ENCODE peak calls at places on chromosomes 7 and 10, in eight cellular contexts. A, E, Y, V, Z, W, P and U are unnamed samples.

GRCh38 chr7:351681-352480 is 61.9 kb downstream of the FOXL3 start:
- DNase-seq in Y (no peak), W (no peak), E (no peak), Z (no peak), A (no peak), V (no peak), P (no peak), U (no peak)

GRCh38 chr10:52639652-52640051 is 132.9 kb downstream of the MBL2 start:
- DNase-seq in V (no peak), Y (no peak), P (no peak), W (no peak), A (no peak), Z (no peak), E (no peak), U (no peak)

GRCh38 chr7:1508277-1508758 is 4.1 kb upstream of the INTS1 start:
- DNase-seq in W (no peak), P (no peak), A (no peak), Z (no peak), Y (no peak), E (no peak), V (no peak), U (no peak)

GRCh38 chr7:35905555-35905954 is 104.7 kb downstream of the SEPTIN7 start:
- DNase-seq in Z (no peak), Y (no peak), V (peak), E (no peak), W (no peak), P (peak), A (no peak), U (peak)

GRCh38 chr7:44112231-44112996 is 8.3 kb downstream of the AEBP1 start:
- DNase-seq in Y (peak), V (no peak), Z (no peak), P (no peak), A (no peak), E (no peak), W (no peak), U (no peak)

GRCh38 chr10:34908472-34908871 is 93.4 kb upstream of the PARD3 start:
- DNase-seq in E (no peak), Z (no peak), V (no peak), P (peak), A (peak), W (no peak), Y (peak), U (peak)

GRCh38 chr10:24707445-24707844 is 16.2 kb downstream of the ARHGAP21 start:
- DNase-seq in V (no peak), W (no peak), P (no peak), Z (no peak), A (no peak), E (no peak), Y (no peak), U (no peak)

GRCh38 chr7:88789480-88790064 is 6.0 kb downstream of the TEX47 start:
- DNase-seq in A (peak), E (no peak), Z (no peak), P (peak), V (peak), W (no peak), Y (no peak), U (peak)

GRCh38 chr7:100604078-100604975 is 2.2 kb downstream of the PCOLCE start:
- DNase-seq in P (peak), V (peak), A (peak), Z (peak), Y (peak), E (peak), W (peak), U (peak)

GRCh38 chr7:105096306-105096705 is 82.3 kb downstream of the KMT2E start:
- DNase-seq in P (no peak), W (no peak), Z (no peak), A (no peak), Y (no peak), E (no peak), V (no peak), U (no peak)

GRCh38 chr10:97686962-97687784 is at the start of gene AVPI1:
- DNase-seq in W (peak), A (peak), E (peak), P (peak), Z (peak), Y (peak), V (peak), U (peak)

GRCh38 chr10:97685395-97685958 is 1.6 kb downstream of the AVPI1 start:
- DNase-seq in V (peak), W (peak), Z (peak), Y (peak), E (peak), A (no peak), P (peak), U (peak)

GRCh38 chr10:97687785-97688781 is 1.0 kb upstream of the AVPI1 start:
- DNase-seq in E (no peak), W (no peak), V (peak), Y (peak), P (peak), A (no peak), Z (no peak), U (peak)

GRCh38 chr10:97684866-97685394 is 2.1 kb downstream of the AVPI1 start:
- DNase-seq in A (no peak), Y (no peak), P (peak), Z (no peak), W (no peak), E (no peak), V (peak), U (peak)

GRCh38 chr10:97686301-97686961 is 610 bp downstream of the AVPI1 start:
- DNase-seq in E (no peak), V (peak), W (no peak), A (no peak), P (no peak), Y (no peak), Z (no peak), U (peak)
- TF ChIP-seq CTCF in E (no peak), V (no peak), W (no peak), A (no peak), P (no peak), Y (no peak), Z (no peak), U (no peak)

GRCh38 chr7:22123139-22123538 is 177.4 kb upstream of the CDCA7L start:
- DNase-seq in W (no peak), Y (no peak), E (no peak), V (peak), Z (no peak), A (no peak), P (no peak), U (no peak)

GRCh38 chr7:22120391-22121053 is 174.8 kb upstream of the CDCA7L start:
- DNase-seq in V (no peak), E (no peak), Y (no peak), W (no peak), P (no peak), A (no peak), Z (no peak), U (no peak)

GRCh38 chr7:22125436-22125835 is 179.7 kb upstream of the CDCA7L start:
- DNase-seq in Y (no peak), E (no peak), W (no peak), P (no peak), Z (no peak), A (no peak), V (no peak), U (no peak)

GRCh38 chr7:22124906-22125305 is 179.2 kb upstream of the CDCA7L start:
- DNase-seq in W (no peak), Z (no peak), P (no peak), Y (no peak), A (no peak), V (no peak), E (no peak), U (no peak)

DNA sequence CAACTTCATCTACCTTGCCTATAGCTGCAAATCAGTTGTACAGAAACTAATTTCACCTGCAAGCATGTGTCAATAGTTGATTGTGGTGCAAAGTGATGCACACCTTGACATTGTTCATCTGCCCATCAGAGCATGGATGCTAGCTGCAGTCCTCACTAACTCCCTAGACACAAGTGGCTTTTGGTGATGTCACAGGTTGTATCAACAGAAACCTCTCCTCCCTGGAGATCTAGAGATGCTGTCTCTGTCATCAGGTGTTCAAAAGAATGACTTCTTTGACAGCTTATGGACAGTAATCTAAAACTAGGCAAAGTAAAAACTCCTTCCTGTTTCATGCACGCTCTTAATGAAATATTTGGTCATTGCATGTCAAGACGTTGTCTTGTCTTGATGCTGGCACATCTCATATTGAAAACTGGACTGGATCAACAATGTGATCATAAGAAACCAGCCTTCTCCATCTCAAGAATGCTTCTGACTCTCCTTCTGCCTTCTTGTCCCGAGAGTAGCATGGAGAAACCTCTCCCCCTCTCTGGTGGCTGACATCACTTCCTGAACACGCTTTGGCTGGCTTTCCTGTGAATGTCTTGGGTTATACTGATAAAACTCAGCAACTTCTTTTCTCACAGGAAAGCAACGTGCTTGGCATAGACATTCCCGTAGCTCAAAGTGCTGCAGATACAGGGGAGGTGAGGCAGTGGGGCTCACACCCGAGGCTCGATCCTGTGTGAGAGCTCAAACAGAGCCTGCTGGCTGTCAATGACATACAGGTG is 176.2 kb upstream of the CDCA7L start:
- DNase-seq in V (peak), Z (no peak), E (no peak), Y (no peak), A (no peak), W (no peak), P (no peak), U (no peak)
- H3K4me3 ChIP-seq in V (no peak), Z (no peak), E (no peak), Y (no peak), A (no peak), W (no peak), P (no peak), U (no peak)

DNA sequence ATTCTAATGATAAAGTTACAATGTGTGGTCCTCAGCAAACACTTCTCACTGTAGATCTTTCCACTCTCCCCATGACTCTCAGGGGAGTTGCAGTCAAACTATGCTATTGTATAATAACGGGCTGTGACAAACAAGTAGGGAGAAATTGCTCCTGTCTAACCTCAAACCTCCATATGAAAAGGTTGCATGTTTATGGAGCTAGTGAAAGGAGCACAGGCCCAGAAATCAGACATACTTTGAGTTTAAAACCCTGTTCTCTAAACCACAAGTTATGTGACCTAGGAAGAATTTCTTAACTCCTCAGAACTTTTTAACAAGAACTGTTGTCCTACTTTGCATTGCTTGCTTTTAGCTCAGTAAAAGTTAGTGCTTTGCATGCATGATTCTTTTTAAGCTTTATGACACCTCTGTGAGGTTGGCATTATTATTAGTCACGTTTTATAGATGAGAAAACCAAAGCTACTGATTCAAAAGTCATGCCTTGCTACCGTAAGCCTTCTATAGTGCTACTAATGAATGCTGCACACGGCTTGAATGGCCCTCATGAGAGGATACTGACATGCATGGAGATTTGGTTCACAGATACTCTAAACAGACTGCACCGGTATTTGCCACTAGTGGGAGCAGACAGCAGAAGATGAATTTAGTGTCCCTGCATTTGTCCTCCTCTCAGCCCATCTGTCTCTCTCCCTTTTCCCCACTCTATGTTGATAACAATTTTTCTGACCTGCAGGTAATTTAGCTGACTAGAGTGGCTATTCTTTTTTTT is 129.5 kb upstream of the PCGF5 start:
- DNase-seq in E (no peak), P (peak), A (peak), Z (no peak), Y (no peak), V (no peak), W (no peak), U (peak)
- TF ChIP-seq CTCF in E (peak), P (peak), A (peak), Z (no peak), Y (no peak), V (peak), W (no peak), U (peak)

GRCh38 chr7:27163776-27164380 is 1.5 kb downstream of the HOXA9 start:
- DNase-seq in Y (peak), Z (no peak), E (no peak), W (no peak), V (no peak), A (no peak), P (no peak), U (peak)
- H3K4me3 ChIP-seq in Y (peak), Z (no peak), E (no peak), W (peak), V (no peak), A (no peak), P (no peak), U (peak)

DNA sequence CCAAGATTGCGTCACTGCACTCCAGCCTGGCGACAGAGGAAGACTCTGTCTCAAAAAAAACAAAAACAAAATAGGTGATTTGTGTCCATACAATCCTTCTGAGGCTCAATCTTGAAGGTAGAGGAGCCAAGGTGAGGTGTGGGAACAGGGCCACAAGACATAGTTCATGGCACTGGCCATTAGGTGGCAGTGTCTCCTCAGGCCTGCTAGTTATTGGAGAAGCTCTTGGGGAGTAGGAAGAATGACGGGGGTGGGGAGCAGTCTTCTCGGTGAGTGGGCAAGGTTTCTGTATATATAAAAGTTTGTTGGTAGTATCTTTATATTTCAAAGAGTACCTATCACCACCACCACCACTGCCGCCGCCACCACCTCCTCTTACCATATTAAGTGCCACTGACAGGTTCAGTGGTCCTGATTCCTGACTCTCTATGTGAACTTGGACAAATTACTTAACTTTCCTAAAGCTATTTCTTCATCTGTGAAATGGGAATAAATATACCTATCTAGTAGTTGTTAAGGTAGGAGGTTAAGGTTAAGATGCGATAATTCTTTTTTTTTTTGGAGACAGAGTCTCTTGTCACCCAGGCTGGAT is 24.0 kb downstream of the CCSER2 start:
- DNase-seq in Z (peak), V (peak), W (peak), P (peak), A (no peak), E (peak), Y (peak), U (peak)
- TF ChIP-seq CTCF in Z (peak), V (peak), W (peak), P (peak), A (peak), E (peak), Y (peak), U (peak)

DNA sequence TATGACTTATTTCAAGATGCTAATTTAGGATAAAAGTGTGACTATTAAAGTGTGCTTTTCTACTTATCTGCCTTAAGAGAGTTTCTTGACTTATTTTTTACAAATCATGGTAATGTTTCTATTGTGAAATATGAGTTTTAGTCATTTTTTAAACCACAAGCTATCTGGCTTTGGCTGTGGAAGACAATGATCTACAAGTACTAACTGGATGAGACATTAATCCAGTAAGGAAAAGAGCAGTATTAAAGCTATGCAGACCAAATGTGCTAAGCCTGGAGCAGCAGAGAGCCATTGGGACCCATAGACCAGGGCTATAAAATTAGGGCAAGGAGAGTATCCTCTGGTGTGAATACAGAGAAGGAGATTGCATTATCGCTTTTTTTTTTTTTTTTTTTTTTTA is 92.4 kb downstream of the SEMA3A start:
- DNase-seq in V (peak), P (peak), W (no peak), Y (no peak), A (no peak), Z (no peak), E (no peak), U (no peak)
- H3K4me3 ChIP-seq in V (no peak), P (no peak), W (no peak), Y (no peak), A (no peak), Z (no peak), E (no peak), U (no peak)

GRCh38 chr10:36506696-36507477 is 618.5 kb upstream of the ANKRD30A start:
- DNase-seq in E (no peak), V (no peak), W (no peak), A (no peak), Z (no peak), P (no peak), Y (no peak), U (no peak)

GRCh38 chr10:36499696-36500095 is 625.7 kb upstream of the ANKRD30A start:
- DNase-seq in P (no peak), V (no peak), Y (no peak), W (no peak), E (no peak), A (no peak), Z (no peak), U (no peak)

GRCh38 chr10:36504752-36505151 is 620.6 kb upstream of the ANKRD30A start:
- DNase-seq in A (no peak), W (no peak), P (no peak), Y (no peak), Z (no peak), E (no peak), V (peak), U (no peak)
- TF ChIP-seq CTCF in A (peak), W (no peak), P (no peak), Y (no peak), Z (no peak), E (no peak), V (no peak), U (no peak)

DNA sequence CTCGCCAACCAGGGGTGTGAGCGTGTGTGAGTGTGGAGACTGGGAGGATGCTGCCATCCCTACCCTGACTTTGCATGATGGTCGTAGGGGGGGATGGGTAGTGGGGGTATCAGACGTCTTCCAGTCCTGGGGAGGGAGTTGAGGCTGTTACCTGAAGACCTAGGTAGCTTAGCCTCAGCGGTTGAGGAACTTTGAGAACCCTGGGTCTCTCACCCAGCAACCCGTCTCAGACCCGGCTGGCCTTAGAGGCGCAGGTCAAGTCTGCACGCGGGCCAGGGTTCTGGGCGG is 2.7 kb downstream of the SLC4A2 start:
- DNase-seq in Z (no peak), A (no peak), P (no peak), W (no peak), V (no peak), Y (no peak), E (no peak), U (no peak)
- H3K4me3 ChIP-seq in Z (peak), A (peak), P (no peak), W (peak), V (peak), Y (peak), E (peak), U (peak)

DNA sequence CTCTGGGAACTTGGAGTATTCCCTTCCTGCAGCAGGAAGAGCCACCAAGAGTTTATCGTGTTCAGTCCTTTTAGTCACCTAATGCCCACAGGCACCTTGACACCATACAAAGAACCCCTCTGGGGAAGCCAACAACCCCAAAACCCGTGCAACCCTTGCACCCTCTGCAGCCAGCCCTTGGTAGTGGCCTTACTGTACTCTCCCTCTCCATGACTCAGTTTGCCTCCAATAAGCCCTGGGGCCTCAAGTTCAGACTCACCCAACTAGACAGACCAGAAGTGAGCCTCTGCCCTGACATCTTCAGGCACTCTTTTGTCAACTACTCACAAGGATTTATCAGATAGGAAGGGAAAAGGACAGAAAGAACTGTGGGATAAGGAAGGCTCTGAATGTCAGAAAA is 30.9 kb downstream of the KCNMA1 start:
- DNase-seq in A (no peak), W (no peak), Z (peak), P (no peak), E (no peak), V (no peak), Y (peak), U (no peak)
- TF ChIP-seq CTCF in A (no peak), W (no peak), Z (peak), P (no peak), E (peak), V (no peak), Y (no peak), U (no peak)